ENCODE peak calls at places on chromosomes 6 and 20, in four cellular contexts. T is endothelial cell, X is OCI-LY7, V is cardiac muscle cell. E is an unnamed sample.

GRCh38 chr6:44235891-44236516 is 10.9 kb upstream of the HSP90AB1 start:
- DNase-seq in X (no peak), T (no peak), V (no peak), E (no peak)

GRCh38 chr6:153117986-153118886 is 12.8 kb downstream of the RGS17 start:
- DNase-seq in T (no peak), V (no peak), X (no peak), E (no peak)

GRCh38 chr6:32210191-32210601 is 13.7 kb downstream of the NOTCH4 start:
- DNase-seq in T (no peak), X (no peak), V (no peak), E (no peak)

GRCh38 chr6:89009624-89010059 is 46.2 kb upstream of the RNGTT start:
- DNase-seq in T (no peak), X (no peak), V (no peak), E (no peak)

GRCh38 chr6:44542401-44543116 is 155.1 kb downstream of the CDC5L start:
- DNase-seq in T (no peak), X (no peak), V (no peak), E (no peak)

GRCh38 chr20:44721785-44722054 is 6.6 kb downstream of the CCN5 start:
- DNase-seq in T (no peak), X (no peak), V (no peak), E (no peak)

GRCh38 chr20:13274311-13274965 is 53.4 kb downstream of the ISM1 start:
- DNase-seq in V (peak), T (peak), X (no peak), E (no peak)

GRCh38 chr6:20851795-20852194 is 317.5 kb downstream of the CDKAL1 start:
- DNase-seq in X (no peak), T (no peak), V (no peak), E (no peak)

GRCh38 chr20:47455133-47456040 is 46.3 kb upstream of the NCOA3 start:
- DNase-seq in V (no peak), X (no peak), T (no peak), E (no peak)

GRCh38 chr20:51158226-51158625 is 135.3 kb upstream of the KCNG1 start:
- DNase-seq in X (no peak), T (no peak), V (no peak), E (peak)

GRCh38 chr20:36094497-36094896 is 60.0 kb upstream of the EPB41L1 start:
- DNase-seq in T (peak), V (no peak), X (no peak), E (no peak)

GRCh38 chr6:82196159-82196558 is 51.4 kb downstream of the IBTK start:
- DNase-seq in V (no peak), T (no peak), X (no peak), E (no peak)

GRCh38 chr6:17904491-17905120 is 82.8 kb downstream of the KIF13A start:
- DNase-seq in X (no peak), V (no peak), T (no peak), E (no peak)

GRCh38 chr6:112188906-112189305 is 65.5 kb downstream of the LAMA4 start:
- DNase-seq in V (no peak), T (no peak), X (no peak), E (no peak)

GRCh38 chr6:4781967-4782537 is 5.8 kb downstream of the CDYL start:
- DNase-seq in T (no peak), V (no peak), X (no peak), E (no peak)

GRCh38 chr6:14282326-14282725 is 164.8 kb downstream of the CD83 start:
- DNase-seq in V (no peak), T (no peak), X (no peak), E (no peak)

GRCh38 chr20:43102394-43102793 is 87.3 kb downstream of the PTPRT start:
- DNase-seq in X (peak), T (no peak), V (peak), E (no peak)

GRCh38 chr6:36358235-36358915 is 21.7 kb upstream of the BNIP5 start:
- DNase-seq in X (no peak), V (no peak), T (no peak), E (no peak)

GRCh38 chr6:155510879-155511278 is 55.2 kb upstream of the NOX3 start:
- DNase-seq in X (no peak), V (no peak), T (no peak), E (no peak)

GRCh38 chr20:49445176-49445575 is 37.3 kb downstream of the KCNB1 start:
- DNase-seq in X (no peak), V (peak), T (peak), E (no peak)

GRCh38 chr6:11140061-11140460 is 28.5 kb upstream of the ERVFRD-1 start:
- DNase-seq in X (no peak), V (no peak), T (no peak), E (no peak)

GRCh38 chr20:14518648-14519047 is 181.2 kb upstream of the FLRT3 start:
- DNase-seq in T (no peak), X (no peak), V (no peak), E (no peak)

GRCh38 chr6:36949636-36950035 is 4.9 kb upstream of the PI16 start:
- DNase-seq in V (no peak), T (no peak), X (no peak), E (no peak)

GRCh38 chr6:33814663-33814985 is 10.8 kb upstream of the MLN start:
- DNase-seq in T (no peak), V (no peak), X (no peak), E (no peak)

GRCh38 chr6:22882581-22882980 is 313.2 kb downstream of the HDGFL1 start:
- DNase-seq in V (no peak), T (no peak), X (no peak), E (no peak)

GRCh38 chr6:5840742-5841141 is 166.0 kb downstream of the NRN1 start:
- DNase-seq in T (no peak), X (no peak), V (no peak), E (no peak)

GRCh38 chr6:166707045-166707444 is 80.0 kb upstream of the RPS6KA2 start:
- DNase-seq in V (peak), X (no peak), T (peak), E (no peak)

GRCh38 chr6:24872769-24873168 is 63.0 kb downstream of the RIPOR2 start:
- DNase-seq in T (no peak), X (no peak), V (peak), E (no peak)

GRCh38 chr20:61934716-61935530 is 130.8 kb downstream of the TAF4 start:
- DNase-seq in X (no peak), T (no peak), V (no peak), E (peak)

GRCh38 chr20:48350291-48350988 is 477.4 kb downstream of the PREX1 start:
- DNase-seq in V (no peak), T (peak), X (no peak), E (no peak)

GRCh38 chr20:54172532-54172855 is 1.3 kb downstream of the CYP24A1 start:
- DNase-seq in X (no peak), V (no peak), T (no peak), E (peak)

GRCh38 chr6:129317931-129318820 is 391.8 kb downstream of the ARHGAP18 start:
- DNase-seq in X (no peak), V (no peak), T (no peak), E (no peak)

GRCh38 chr6:149987602-149988107 is 23.9 kb downstream of the ULBP1 start:
- DNase-seq in X (no peak), T (no peak), V (no peak), E (no peak)

GRCh38 chr20:51767867-51768758 is at the start of gene ATP9A:
- DNase-seq in T (peak), X (no peak), V (peak), E (no peak)

GRCh38 chr6:152170702-152171667 is 363.5 kb downstream of the ESR1 start:
- DNase-seq in V (no peak), T (no peak), X (no peak), E (no peak)

GRCh38 chr6:74491844-74492374 is 713.9 kb downstream of the COL12A1 start:
- DNase-seq in T (no peak), X (no peak), V (no peak), E (no peak)

GRCh38 chr20:44435630-44436335 is 39.9 kb upstream of the TTPAL start:
- DNase-seq in V (no peak), T (no peak), X (no peak), E (no peak)

GRCh38 chr20:23141016-23141415 is 54.9 kb upstream of the CD93 start:
- DNase-seq in T (no peak), V (no peak), X (no peak), E (no peak)

GRCh38 chr20:23141450-23142161 is 55.5 kb upstream of the CD93 start:
- DNase-seq in T (no peak), X (no peak), V (no peak), E (no peak)

GRCh38 chr20:23143098-23143497 is 57.0 kb upstream of the CD93 start:
- DNase-seq in X (no peak), V (peak), T (no peak), E (no peak)

GRCh38 chr20:23143986-23144695 is 58.0 kb upstream of the CD93 start:
- DNase-seq in V (no peak), X (no peak), T (no peak), E (no peak)

GRCh38 chr20:23142162-23143050 is 56.3 kb upstream of the CD93 start:
- DNase-seq in X (no peak), V (no peak), T (no peak), E (no peak)
- TF ChIP-seq CTCF in X (no peak), V (no peak), T (no peak), E (no peak)

GRCh38 chr6:56527934-56528333 is 114.8 kb downstream of the DST start:
- DNase-seq in T (no peak), V (no peak), X (no peak), E (no peak)
- TF ChIP-seq CTCF in T (no peak), V (no peak), X (no peak), E (no peak)

DNA sequence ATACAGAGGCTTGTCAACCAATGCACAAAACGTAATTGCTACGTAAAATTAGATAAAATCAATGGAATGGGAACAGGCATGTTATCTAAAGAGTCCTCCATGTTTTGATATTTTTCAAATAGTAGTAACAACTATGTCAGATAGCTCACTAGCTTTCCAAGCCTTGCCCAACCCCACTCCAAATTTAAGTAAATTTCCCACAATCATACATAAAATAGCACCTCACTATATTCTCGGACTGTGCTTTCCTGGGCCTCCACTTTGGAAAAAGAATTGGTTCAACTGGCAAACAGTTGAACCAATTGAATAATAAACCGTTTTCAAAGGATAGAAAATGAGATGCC is 3.6 kb downstream of the HAO1 start:
- DNase-seq in T (no peak), X (no peak), V (no peak), E (no peak)
- TF ChIP-seq CTCF in T (no peak), X (peak), V (no peak), E (no peak)

DNA sequence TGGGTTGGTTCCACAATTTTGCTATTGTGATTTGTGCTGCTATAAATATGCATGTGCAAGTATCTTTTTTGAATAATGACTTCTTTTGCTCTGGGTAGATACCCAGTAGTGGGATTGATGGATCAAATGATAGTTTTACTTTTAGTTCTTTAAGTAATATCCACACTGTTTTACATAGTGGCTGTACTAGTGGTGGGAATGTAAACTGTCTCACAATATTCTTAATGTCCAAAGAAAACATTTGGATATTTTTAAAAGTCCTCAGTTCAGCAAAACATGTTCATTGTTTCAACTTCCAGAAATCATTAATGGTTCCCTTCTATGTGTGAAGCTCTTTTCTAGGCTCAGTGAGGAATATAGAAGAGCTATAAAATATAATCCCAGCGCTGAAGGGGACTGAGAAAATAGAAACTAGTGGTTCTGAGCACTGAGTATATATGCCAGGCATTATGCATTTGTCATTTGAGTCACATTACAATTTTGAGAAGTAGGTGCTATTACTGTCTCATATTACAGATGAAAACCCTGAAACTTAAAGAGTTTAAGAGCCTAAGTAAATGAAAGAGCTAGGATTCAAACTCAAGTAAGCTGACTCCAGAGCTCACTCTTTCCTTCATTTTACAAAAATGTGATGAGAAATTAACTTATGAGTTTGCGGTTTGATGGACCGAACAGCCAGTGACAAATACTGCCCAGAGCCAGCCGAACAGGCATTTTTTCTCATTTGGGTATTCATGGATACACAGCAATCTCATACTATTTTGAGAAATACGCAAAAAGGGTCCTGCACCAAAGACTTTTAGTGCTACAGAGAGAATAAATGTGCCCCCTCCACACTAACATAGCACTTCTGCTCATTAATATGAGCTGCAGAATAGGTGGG is 250.1 kb downstream of the TBX18 start:
- DNase-seq in X (no peak), V (no peak), T (no peak), E (no peak)
- TF ChIP-seq CTCF in X (no peak), V (no peak), T (no peak), E (no peak)

GRCh38 chr20:2248837-2249236 is 47.0 kb upstream of the TGM3 start:
- DNase-seq in V (no peak), X (no peak), T (no peak), E (no peak)
- TF ChIP-seq CTCF in V (no peak), X (no peak), T (no peak), E (no peak)

DNA sequence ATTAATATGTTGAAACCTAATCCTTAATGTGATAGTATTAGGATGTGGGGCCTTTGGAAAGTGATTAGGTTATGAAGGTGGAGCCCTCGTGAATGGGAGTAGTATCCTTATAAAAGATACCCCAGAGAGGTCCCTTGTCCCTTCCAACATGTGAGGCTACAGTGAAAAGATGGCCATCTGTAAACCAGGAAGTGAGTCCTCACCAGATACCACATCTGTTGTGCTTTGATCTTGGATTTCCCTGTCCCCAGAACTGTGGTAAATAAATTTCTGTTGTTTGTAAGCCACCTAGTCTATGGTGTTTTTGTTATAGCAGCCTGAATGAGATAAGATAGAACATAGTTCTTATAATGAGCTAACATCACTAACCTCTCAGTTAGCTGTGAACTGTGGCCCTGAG is 16.6 kb upstream of the CALHM6 start:
- DNase-seq in T (no peak), X (no peak), V (no peak), E (no peak)
- TF ChIP-seq CTCF in T (no peak), X (no peak), V (no peak), E (no peak)

GRCh38 chr20:5788385-5788895 is 38.2 kb downstream of the SHLD1 start:
- DNase-seq in T (peak), X (peak), V (peak), E (peak)

GRCh38 chr20:5784735-5785134 is 34.5 kb downstream of the SHLD1 start:
- DNase-seq in T (no peak), X (no peak), V (no peak), E (no peak)

GRCh38 chr20:5789827-5790226 is 39.6 kb downstream of the SHLD1 start:
- DNase-seq in T (no peak), V (no peak), X (no peak), E (no peak)

GRCh38 chr20:5785146-5785545 is 34.9 kb downstream of the SHLD1 start:
- DNase-seq in V (no peak), T (no peak), X (no peak), E (no peak)

DNA sequence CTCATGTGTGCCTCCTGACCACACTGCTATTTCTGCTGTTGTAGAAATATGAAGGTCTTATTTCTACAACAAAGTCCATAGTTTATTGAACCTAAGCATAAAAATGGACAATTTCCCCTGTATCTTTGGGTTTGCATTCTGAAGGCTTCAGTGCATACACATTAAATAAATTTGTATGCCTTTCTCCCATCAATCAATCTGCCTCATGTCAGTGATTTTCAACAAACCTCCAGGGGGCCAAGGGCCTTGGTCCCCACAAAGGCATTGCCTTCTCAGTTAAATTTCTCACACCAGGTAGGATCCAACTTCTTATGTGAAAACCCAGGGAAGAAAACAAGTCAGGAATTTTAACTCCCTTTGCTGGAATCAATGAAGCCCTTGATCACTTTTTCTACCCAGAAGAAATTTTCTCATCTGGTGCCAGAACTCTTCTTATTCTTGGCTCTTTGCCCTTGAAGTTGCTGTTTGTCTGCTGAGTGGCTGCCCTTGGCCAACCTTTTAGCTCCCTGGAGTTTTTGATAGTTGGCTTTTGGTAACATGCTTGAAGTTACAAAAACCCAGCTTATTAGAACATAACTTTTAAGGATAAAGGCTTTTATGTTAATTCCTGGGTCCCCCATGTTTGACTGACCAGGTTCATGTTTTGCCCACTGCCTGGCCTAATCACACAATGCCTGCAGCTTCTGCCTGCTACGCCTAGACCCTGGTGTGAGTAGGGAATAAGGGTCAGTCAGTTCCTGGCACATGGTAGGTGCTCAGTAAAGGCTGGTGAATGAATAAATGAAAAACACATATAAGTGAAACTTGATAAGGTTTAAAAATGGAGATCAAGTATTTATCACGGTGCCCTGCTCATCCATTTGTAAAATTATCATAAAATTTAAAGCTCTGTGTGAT is 37.0 kb downstream of the SHLD1 start:
- DNase-seq in T (no peak), X (no peak), V (no peak), E (no peak)
- TF ChIP-seq CTCF in T (no peak), X (peak), V (no peak), E (no peak)

GRCh38 chr20:38975539-38976120 is 13.5 kb downstream of the DHX35 start:
- DNase-seq in X (no peak), T (no peak), V (no peak), E (no peak)

GRCh38 chr20:38969708-38970107 is 7.6 kb downstream of the DHX35 start:
- DNase-seq in V (no peak), X (no peak), T (no peak), E (no peak)

GRCh38 chr20:38973107-38973506 is 11.0 kb downstream of the DHX35 start:
- DNase-seq in T (no peak), V (no peak), X (no peak), E (no peak)

GRCh38 chr20:38970302-38970701 is 8.2 kb downstream of the DHX35 start:
- DNase-seq in T (no peak), X (no peak), V (no peak), E (no peak)

GRCh38 chr20:38973546-38974120 is 11.5 kb downstream of the DHX35 start:
- DNase-seq in X (no peak), T (no peak), V (no peak), E (no peak)
- TF ChIP-seq CTCF in X (no peak), T (no peak), V (no peak), E (no peak)

E was measured in type B pancreatic cell.